ENCODE peak calls at places on chromosomes 2 and 18, in ten cellular contexts. One of them, this sample, is unnamed.

GRCh38 chr18:35611518-35611917 is 30.0 kb downstream of the GALNT1 start:
- DNase-seq in mammary epithelial cell: no peak
- DNase-seq in thoracic aorta: no peak
- DNase-seq in heart right ventricle: no peak
- DNase-seq in tibial nerve: no peak
- DNase-seq in cardiac fibroblast: peak; percentile 27
- DNase-seq in fibroblast of the aortic adventitia: no peak
- DNase-seq in GM20000: no peak
- DNase-seq in adrenal gland: no peak
- DNase-seq in neural crest cell: no peak
- DNase-seq in this sample: no peak

GRCh38 chr2:164146478-164146877 is 410.7 kb upstream of the FIGN start:
- DNase-seq in heart right ventricle: no peak
- DNase-seq in tibial nerve: no peak
- DNase-seq in GM20000: no peak
- DNase-seq in adrenal gland: no peak
- DNase-seq in thoracic aorta: no peak
- DNase-seq in fibroblast of the aortic adventitia: no peak
- DNase-seq in neural crest cell: no peak
- DNase-seq in mammary epithelial cell: peak; percentile 62
- DNase-seq in cardiac fibroblast: no peak
- DNase-seq in this sample: no peak

GRCh38 chr2:102806250-102806837 is 44.5 kb downstream of the TMEM182 start:
- DNase-seq in cardiac fibroblast: peak; percentile 78
- DNase-seq in thoracic aorta: peak; percentile 5
- DNase-seq in fibroblast of the aortic adventitia: peak; percentile 67
- DNase-seq in GM20000: peak; percentile 66
- DNase-seq in adrenal gland: peak; percentile 60
- DNase-seq in mammary epithelial cell: peak; percentile 58
- DNase-seq in heart right ventricle: peak; percentile 78
- DNase-seq in neural crest cell: peak; percentile 71
- DNase-seq in tibial nerve: peak; percentile 83
- DNase-seq in this sample: peak; percentile 73

GRCh38 chr2:239751719-239752355 is 273.3 kb downstream of the NDUFA10 start:
- DNase-seq in neural crest cell: no peak
- DNase-seq in cardiac fibroblast: no peak
- DNase-seq in fibroblast of the aortic adventitia: no peak
- DNase-seq in tibial nerve: no peak
- DNase-seq in mammary epithelial cell: no peak
- DNase-seq in heart right ventricle: peak; percentile 14
- DNase-seq in GM20000: no peak
- DNase-seq in thoracic aorta: no peak
- DNase-seq in adrenal gland: no peak
- DNase-seq in this sample: no peak

GRCh38 chr18:73087291-73087977 is 219.6 kb upstream of the NETO1 start:
- DNase-seq in heart right ventricle: no peak
- DNase-seq in GM20000: no peak
- DNase-seq in thoracic aorta: no peak
- DNase-seq in adrenal gland: no peak
- DNase-seq in cardiac fibroblast: no peak
- DNase-seq in fibroblast of the aortic adventitia: no peak
- DNase-seq in mammary epithelial cell: no peak
- DNase-seq in tibial nerve: no peak
- DNase-seq in neural crest cell: no peak
- DNase-seq in this sample: no peak

GRCh38 chr2:7004641-7005040 is 87.4 kb downstream of the RNF144A start:
- DNase-seq in adrenal gland: no peak
- DNase-seq in fibroblast of the aortic adventitia: no peak
- DNase-seq in tibial nerve: no peak
- DNase-seq in mammary epithelial cell: no peak
- DNase-seq in heart right ventricle: no peak
- DNase-seq in thoracic aorta: no peak
- DNase-seq in neural crest cell: no peak
- DNase-seq in cardiac fibroblast: no peak
- DNase-seq in GM20000: no peak
- DNase-seq in this sample: no peak

GRCh38 chr2:135773917-135774316 is 32.3 kb downstream of the UBXN4 start:
- DNase-seq in cardiac fibroblast: peak; percentile 26
- DNase-seq in heart right ventricle: no peak
- DNase-seq in fibroblast of the aortic adventitia: peak; percentile 5
- DNase-seq in adrenal gland: no peak
- DNase-seq in mammary epithelial cell: no peak
- DNase-seq in thoracic aorta: no peak
- DNase-seq in GM20000: no peak
- DNase-seq in tibial nerve: no peak
- DNase-seq in neural crest cell: no peak
- DNase-seq in this sample: no peak

GRCh38 chr2:36695746-36696415 is 626 bp upstream of the VIT start:
- DNase-seq in heart right ventricle: no peak
- DNase-seq in cardiac fibroblast: peak; percentile 45
- DNase-seq in fibroblast of the aortic adventitia: peak; percentile 69
- DNase-seq in adrenal gland: no peak
- DNase-seq in thoracic aorta: no peak
- DNase-seq in mammary epithelial cell: peak; percentile 51
- DNase-seq in tibial nerve: no peak
- DNase-seq in neural crest cell: no peak
- DNase-seq in GM20000: no peak
- DNase-seq in this sample: no peak

GRCh38 chr2:68195096-68195495 is 37.4 kb downstream of the PNO1 start:
- DNase-seq in mammary epithelial cell: no peak
- DNase-seq in tibial nerve: no peak
- DNase-seq in heart right ventricle: no peak
- DNase-seq in GM20000: no peak
- DNase-seq in adrenal gland: no peak
- DNase-seq in fibroblast of the aortic adventitia: peak; percentile 38
- DNase-seq in cardiac fibroblast: peak; percentile 12
- DNase-seq in neural crest cell: no peak
- DNase-seq in thoracic aorta: no peak
- DNase-seq in this sample: no peak

GRCh38 chr2:106193977-106194778 is at the start of gene UXS1:
- DNase-seq in cardiac fibroblast: peak; percentile 99
- DNase-seq in fibroblast of the aortic adventitia: peak; percentile 96
- DNase-seq in neural crest cell: peak; percentile 96
- DNase-seq in tibial nerve: peak; percentile 94
- DNase-seq in GM20000: peak; percentile 98
- DNase-seq in mammary epithelial cell: peak; percentile 95
- DNase-seq in heart right ventricle: peak; percentile 97
- DNase-seq in adrenal gland: peak; percentile 99
- DNase-seq in thoracic aorta: peak; percentile 88
- DNase-seq in this sample: peak; percentile 98
- TF ChIP-seq CTCF in cardiac fibroblast: no peak
- TF ChIP-seq CTCF in fibroblast of the aortic adventitia: no peak
- TF ChIP-seq CTCF in neural crest cell: no peak
- TF ChIP-seq CTCF in tibial nerve: no peak
- TF ChIP-seq CTCF in GM20000: no peak
- TF ChIP-seq CTCF in mammary epithelial cell: no peak
- TF ChIP-seq CTCF in heart right ventricle: no peak
- TF ChIP-seq CTCF in adrenal gland: no peak
- TF ChIP-seq CTCF in thoracic aorta: no peak
- TF ChIP-seq CTCF in this sample: no peak

DNA sequence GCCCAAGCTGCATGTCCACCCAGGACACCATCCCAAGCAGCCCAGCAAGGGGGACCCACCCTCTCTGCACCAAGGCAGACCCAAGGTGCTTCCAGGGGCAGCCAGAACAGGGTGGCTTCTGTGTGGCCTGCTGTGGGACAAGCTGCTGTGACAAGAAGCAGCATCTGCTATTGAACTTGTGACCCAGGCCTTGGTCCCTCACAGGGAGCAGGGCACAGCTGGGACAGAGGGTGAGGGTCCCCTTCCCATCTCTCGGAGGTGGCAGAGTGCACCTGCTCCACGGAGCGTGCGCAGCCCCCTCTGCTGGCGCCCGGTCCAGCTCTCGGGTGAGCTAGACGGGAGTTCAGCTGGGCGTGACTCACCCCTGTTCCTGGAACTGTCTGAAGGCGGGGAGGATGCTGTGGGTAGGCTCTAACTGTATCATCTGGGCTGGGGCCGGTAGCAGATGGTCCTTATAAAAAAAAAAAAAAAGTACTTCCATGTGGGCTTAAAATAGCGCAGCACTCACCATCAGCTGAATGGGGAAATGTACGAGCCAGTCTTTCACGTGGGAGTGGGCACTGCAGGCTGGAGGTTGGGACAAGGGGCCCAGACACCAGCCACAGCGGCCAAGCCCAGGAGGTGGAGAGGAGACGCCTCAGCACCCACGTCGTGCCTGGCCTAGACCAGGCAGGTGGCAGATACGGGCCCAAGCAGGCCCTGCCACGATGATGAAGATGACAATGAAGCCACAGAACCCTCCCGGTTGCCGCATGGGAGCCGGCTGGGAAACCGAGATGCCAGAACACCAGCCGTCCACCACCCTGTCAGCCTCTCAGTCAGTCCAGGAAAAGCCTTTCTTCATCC is 136.8 kb upstream of the ID2 start:
- DNase-seq in adrenal gland: peak; percentile 17
- DNase-seq in heart right ventricle: peak; percentile 73
- DNase-seq in neural crest cell: no peak
- DNase-seq in thoracic aorta: no peak
- DNase-seq in GM20000: peak; percentile 76
- DNase-seq in fibroblast of the aortic adventitia: peak; percentile 66
- DNase-seq in cardiac fibroblast: peak; percentile 81
- DNase-seq in mammary epithelial cell: no peak
- DNase-seq in tibial nerve: no peak
- DNase-seq in this sample: peak; percentile 84
- TF ChIP-seq CTCF in adrenal gland: peak; percentile 33
- TF ChIP-seq CTCF in heart right ventricle: peak; percentile 58
- TF ChIP-seq CTCF in neural crest cell: no peak
- TF ChIP-seq CTCF in thoracic aorta: no peak
- TF ChIP-seq CTCF in GM20000: peak; percentile 38
- TF ChIP-seq CTCF in fibroblast of the aortic adventitia: peak; percentile 14
- TF ChIP-seq CTCF in cardiac fibroblast: peak; percentile 1
- TF ChIP-seq CTCF in mammary epithelial cell: no peak
- TF ChIP-seq CTCF in tibial nerve: peak; percentile 13
- TF ChIP-seq CTCF in this sample: peak; percentile 53

GRCh38 chr18:47417807-47418206 is 166.3 kb upstream of the SKOR2 start:
- DNase-seq in fibroblast of the aortic adventitia: peak; percentile 13
- DNase-seq in GM20000: no peak
- DNase-seq in neural crest cell: no peak
- DNase-seq in cardiac fibroblast: no peak
- DNase-seq in tibial nerve: no peak
- DNase-seq in adrenal gland: no peak
- DNase-seq in heart right ventricle: no peak
- DNase-seq in thoracic aorta: no peak
- DNase-seq in mammary epithelial cell: no peak
- DNase-seq in this sample: no peak

GRCh38 chr18:47422524-47422923 is 171.1 kb upstream of the SKOR2 start:
- DNase-seq in neural crest cell: no peak
- DNase-seq in heart right ventricle: no peak
- DNase-seq in mammary epithelial cell: no peak
- DNase-seq in GM20000: no peak
- DNase-seq in fibroblast of the aortic adventitia: peak; percentile 33
- DNase-seq in cardiac fibroblast: no peak
- DNase-seq in adrenal gland: no peak
- DNase-seq in thoracic aorta: no peak
- DNase-seq in tibial nerve: no peak
- DNase-seq in this sample: no peak

GRCh38 chr18:47420130-47420529 is 168.7 kb upstream of the SKOR2 start:
- DNase-seq in GM20000: peak; percentile 33
- DNase-seq in tibial nerve: no peak
- DNase-seq in adrenal gland: no peak
- DNase-seq in thoracic aorta: no peak
- DNase-seq in mammary epithelial cell: no peak
- DNase-seq in cardiac fibroblast: no peak
- DNase-seq in heart right ventricle: no peak
- DNase-seq in fibroblast of the aortic adventitia: no peak
- DNase-seq in neural crest cell: no peak
- DNase-seq in this sample: peak; percentile 32

GRCh38 chr18:47415888-47416287 is 164.4 kb upstream of the SKOR2 start:
- DNase-seq in thoracic aorta: no peak
- DNase-seq in cardiac fibroblast: no peak
- DNase-seq in mammary epithelial cell: no peak
- DNase-seq in adrenal gland: no peak
- DNase-seq in tibial nerve: no peak
- DNase-seq in GM20000: no peak
- DNase-seq in heart right ventricle: no peak
- DNase-seq in fibroblast of the aortic adventitia: no peak
- DNase-seq in neural crest cell: no peak
- DNase-seq in this sample: no peak

DNA sequence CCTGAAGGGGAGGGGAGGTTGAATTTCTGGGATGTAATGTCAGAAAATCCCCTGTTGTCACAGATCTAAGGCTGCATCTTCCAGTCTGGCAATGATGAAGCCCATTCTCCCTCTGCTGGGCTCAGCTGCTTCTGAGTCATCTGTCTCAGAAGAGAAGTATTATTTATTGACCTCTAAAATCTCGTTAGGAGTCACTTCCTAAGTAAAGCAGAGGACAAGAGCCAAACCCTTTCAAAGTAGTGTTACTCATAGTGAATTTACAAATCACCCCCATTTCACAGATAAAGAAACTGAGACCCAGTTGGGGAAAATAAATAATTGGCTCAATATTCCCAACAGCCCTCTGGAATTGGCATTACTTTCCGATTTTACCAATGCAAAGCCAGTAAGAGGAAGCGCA is 167.3 kb upstream of the SKOR2 start:
- DNase-seq in GM20000: no peak
- DNase-seq in fibroblast of the aortic adventitia: peak; percentile 47
- DNase-seq in thoracic aorta: no peak
- DNase-seq in cardiac fibroblast: no peak
- DNase-seq in heart right ventricle: no peak
- DNase-seq in neural crest cell: no peak
- DNase-seq in tibial nerve: no peak
- DNase-seq in mammary epithelial cell: peak; percentile 1
- DNase-seq in adrenal gland: no peak
- DNase-seq in this sample: no peak
- TF ChIP-seq CTCF in GM20000: no peak
- TF ChIP-seq CTCF in fibroblast of the aortic adventitia: no peak
- TF ChIP-seq CTCF in thoracic aorta: no peak
- TF ChIP-seq CTCF in cardiac fibroblast: no peak
- TF ChIP-seq CTCF in heart right ventricle: no peak
- TF ChIP-seq CTCF in neural crest cell: no peak
- TF ChIP-seq CTCF in tibial nerve: no peak
- TF ChIP-seq CTCF in mammary epithelial cell: no peak
- TF ChIP-seq CTCF in adrenal gland: no peak
- TF ChIP-seq CTCF in this sample: no peak

GRCh38 chr2:124623560-124623959 is 598.5 kb downstream of the CNTNAP5 start:
- DNase-seq in cardiac fibroblast: no peak
- DNase-seq in thoracic aorta: no peak
- DNase-seq in mammary epithelial cell: no peak
- DNase-seq in neural crest cell: no peak
- DNase-seq in tibial nerve: no peak
- DNase-seq in adrenal gland: no peak
- DNase-seq in heart right ventricle: no peak
- DNase-seq in GM20000: no peak
- DNase-seq in fibroblast of the aortic adventitia: no peak
- DNase-seq in this sample: no peak

GRCh38 chr2:124625561-124625960 is 600.5 kb downstream of the CNTNAP5 start:
- DNase-seq in thoracic aorta: no peak
- DNase-seq in mammary epithelial cell: no peak
- DNase-seq in cardiac fibroblast: no peak
- DNase-seq in fibroblast of the aortic adventitia: no peak
- DNase-seq in tibial nerve: no peak
- DNase-seq in neural crest cell: no peak
- DNase-seq in GM20000: no peak
- DNase-seq in heart right ventricle: no peak
- DNase-seq in adrenal gland: no peak
- DNase-seq in this sample: no peak

DNA sequence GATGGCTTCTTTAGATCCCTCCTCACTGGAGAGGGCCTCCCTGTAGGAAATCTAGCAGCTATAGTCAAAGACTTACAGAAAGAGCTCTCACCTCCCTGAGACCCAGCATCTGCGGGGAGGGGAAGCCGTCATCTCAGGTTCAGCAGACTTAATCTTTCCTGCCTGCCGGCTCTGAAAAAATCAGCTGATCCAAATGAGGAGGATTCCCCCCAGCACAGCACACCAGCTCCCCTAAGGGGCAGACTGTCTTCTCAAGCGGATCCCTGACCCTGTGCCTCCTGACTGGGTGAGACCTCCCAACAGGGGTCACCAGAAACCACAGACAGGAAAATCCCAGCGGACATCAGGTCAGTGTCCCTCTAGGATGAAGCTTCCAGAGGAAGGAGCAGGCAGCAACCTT is 601.9 kb downstream of the CNTNAP5 start:
- DNase-seq in fibroblast of the aortic adventitia: no peak
- DNase-seq in thoracic aorta: no peak
- DNase-seq in mammary epithelial cell: no peak
- DNase-seq in cardiac fibroblast: no peak
- DNase-seq in adrenal gland: no peak
- DNase-seq in neural crest cell: no peak
- DNase-seq in heart right ventricle: no peak
- DNase-seq in tibial nerve: no peak
- DNase-seq in GM20000: no peak
- DNase-seq in this sample: no peak
- TF ChIP-seq CTCF in fibroblast of the aortic adventitia: no peak
- TF ChIP-seq CTCF in thoracic aorta: no peak
- TF ChIP-seq CTCF in mammary epithelial cell: no peak
- TF ChIP-seq CTCF in cardiac fibroblast: no peak
- TF ChIP-seq CTCF in adrenal gland: no peak
- TF ChIP-seq CTCF in neural crest cell: no peak
- TF ChIP-seq CTCF in heart right ventricle: no peak
- TF ChIP-seq CTCF in tibial nerve: no peak
- TF ChIP-seq CTCF in GM20000: no peak
- TF ChIP-seq CTCF in this sample: no peak